ENCODE peak calls at places on chromosomes 12 and 14, in six cellular contexts. N, J, A, W, Y and V are unnamed samples. For H3K4me1, the result is how much of the 10 kb centered on the place peaks cover.

GRCh38 chr14:96264850-96265249 is 8.8 kb downstream of the BDKRB1 start:
- DNase-seq in N (no peak), J (no peak), A (no peak), W (no peak), Y (peak), V (peak)

GRCh38 chr12:68832504-68832867 is 24.5 kb downstream of the MDM2 start:
- DNase-seq in N (no peak), J (no peak), A (no peak), W (no peak), Y (no peak), V (no peak)

GRCh38 chr12:31952418-31952817 is 6.8 kb upstream of the RESF1 start:
- DNase-seq in N (no peak), J (no peak), A (no peak), W (no peak), Y (no peak), V (no peak)

GRCh38 chr12:131432532-131433260 is 278.2 kb upstream of the SFSWAP start:
- DNase-seq in N (no peak), J (no peak), A (no peak), W (no peak), Y (no peak), V (no peak)

GRCh38 chr12:17928708-17929366 is 161.2 kb downstream of the RERGL start:
- DNase-seq in N (peak), J (no peak), A (peak), W (no peak), Y (peak), V (no peak)

GRCh38 chr12:119780786-119781434 is 96.2 kb downstream of the CIT start:
- DNase-seq in N (peak), J (no peak), A (peak), W (peak), Y (peak), V (peak)

GRCh38 chr14:59055439-59056045 is 132.9 kb upstream of the DAAM1 start:
- DNase-seq in N (peak), J (no peak), A (peak), W (no peak), Y (peak), V (peak)

GRCh38 chr14:57057803-57058202 is 210.9 kb downstream of the EXOC5 start:
- DNase-seq in N (no peak), J (no peak), A (no peak), W (no peak), Y (no peak), V (peak)

DNA sequence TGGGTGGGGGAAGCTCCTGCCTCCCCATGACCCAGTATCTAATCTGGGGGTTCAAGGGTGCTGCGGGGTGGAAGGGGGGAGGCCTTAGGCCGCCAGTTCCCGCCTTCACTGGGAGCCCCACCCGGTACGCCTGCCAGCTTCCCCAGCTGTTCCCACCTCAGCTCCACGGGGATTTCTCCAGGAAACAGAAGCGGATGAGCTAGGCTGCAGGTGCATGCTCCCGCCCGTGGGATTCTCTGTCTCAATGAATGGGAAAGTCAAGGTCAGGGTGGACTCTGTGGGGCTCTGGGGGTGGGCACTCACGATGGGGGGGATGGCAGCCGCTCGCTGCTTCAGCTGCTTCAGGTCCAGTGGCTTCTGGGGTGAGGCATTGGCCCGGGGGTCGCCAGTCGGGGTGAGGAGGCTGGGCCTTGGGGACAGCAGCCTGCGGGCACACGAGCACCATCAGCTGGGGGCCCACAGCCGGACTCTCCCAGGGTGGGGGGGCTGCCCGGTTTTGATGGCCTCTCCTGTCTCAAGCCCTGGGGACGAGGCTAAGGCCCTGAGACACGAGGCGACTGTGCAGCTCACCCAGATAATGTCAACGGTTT is 68.6 kb downstream of the RFLNA start:
- DNase-seq in N (no peak), J (no peak), A (no peak), W (no peak), Y (no peak), V (no peak)
- H3K4me1 ChIP-seq in N (under half), J (half or more), A (under half), W (under half), Y (under half), V (under half)

DNA sequence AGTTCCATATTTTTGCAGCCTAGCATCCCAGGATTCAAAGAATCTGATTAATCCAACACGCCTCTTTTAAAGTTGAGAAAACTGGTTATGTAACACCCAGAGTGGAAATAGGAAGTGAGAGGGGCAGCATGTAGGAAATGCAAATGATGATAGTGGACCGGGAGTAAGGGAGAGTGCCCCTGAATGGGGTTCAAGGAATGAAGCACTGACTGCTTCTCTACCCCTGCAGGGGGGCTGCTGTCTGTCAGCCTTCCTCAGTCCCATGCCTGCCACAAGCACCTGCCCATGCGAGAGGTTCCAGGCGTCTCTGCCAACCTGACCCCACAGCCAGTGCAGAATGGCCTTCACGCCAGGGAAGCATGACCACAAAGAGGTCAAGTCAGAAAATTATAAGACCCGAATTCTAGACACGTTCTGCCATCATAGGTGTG is 126.5 kb upstream of the CCND2 start:
- DNase-seq in N (no peak), J (no peak), A (no peak), W (no peak), Y (no peak), V (no peak)
- H3K27ac ChIP-seq in N (no peak), J (no peak), A (no peak), W (no peak), Y (no peak), V (no peak)

DNA sequence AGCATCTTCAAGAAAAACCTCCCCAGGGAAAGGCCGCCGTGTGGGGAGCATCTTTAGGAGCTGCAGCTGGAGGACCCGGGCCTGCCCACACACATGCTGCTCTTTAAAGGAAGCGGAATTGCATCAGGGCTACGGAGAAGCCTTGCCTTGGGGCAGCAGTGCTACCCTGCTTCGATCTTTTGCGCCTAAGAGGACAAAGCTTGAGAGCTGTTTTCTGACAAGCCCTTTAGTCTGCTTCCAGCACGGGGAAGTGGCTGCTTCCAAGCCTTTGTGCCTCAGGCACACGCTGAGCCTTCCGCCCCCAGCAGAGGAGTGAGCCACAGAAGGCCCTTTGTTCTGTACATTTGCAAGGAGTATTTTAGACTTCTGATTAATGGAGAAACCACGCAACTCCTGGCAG is 31.5 kb downstream of the COA8 start:
- DNase-seq in N (no peak), J (peak), A (peak), W (no peak), Y (peak), V (no peak)
- H3K4me3 ChIP-seq in N (no peak), J (no peak), A (peak), W (no peak), Y (no peak), V (no peak)

DNA sequence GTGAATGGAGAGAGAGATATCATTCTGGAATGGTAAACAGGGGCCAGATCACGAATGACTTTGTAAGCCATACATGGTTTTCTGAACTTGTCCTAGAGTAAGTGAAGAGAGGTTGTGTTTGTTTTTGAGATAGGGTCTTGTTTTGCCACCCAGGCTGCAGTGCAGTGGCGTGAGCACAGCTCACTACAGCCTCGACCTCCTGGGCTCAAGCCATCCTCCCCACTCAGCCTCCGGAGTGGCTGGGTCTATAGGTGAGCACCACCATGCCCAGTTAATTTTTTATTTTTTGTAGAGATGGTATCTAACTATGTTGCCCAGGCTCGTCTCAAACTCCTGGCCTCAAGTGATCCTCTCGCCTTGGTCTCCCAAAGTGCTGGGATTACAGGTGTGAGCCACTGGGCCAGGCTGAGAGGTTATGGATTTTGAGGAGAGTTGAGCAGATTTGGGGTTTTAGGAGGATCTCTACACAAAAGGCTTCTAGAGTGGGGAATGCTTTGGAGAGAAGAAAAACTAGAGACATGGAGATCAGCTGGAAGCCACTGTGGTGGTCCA is 19.7 kb upstream of the GPRC5A start:
- DNase-seq in N (no peak), J (no peak), A (no peak), W (no peak), Y (no peak), V (no peak)
- H3K4me1 ChIP-seq in N (half or more), J (under half), A (under half), W (under half), Y (under half), V (under half)

DNA sequence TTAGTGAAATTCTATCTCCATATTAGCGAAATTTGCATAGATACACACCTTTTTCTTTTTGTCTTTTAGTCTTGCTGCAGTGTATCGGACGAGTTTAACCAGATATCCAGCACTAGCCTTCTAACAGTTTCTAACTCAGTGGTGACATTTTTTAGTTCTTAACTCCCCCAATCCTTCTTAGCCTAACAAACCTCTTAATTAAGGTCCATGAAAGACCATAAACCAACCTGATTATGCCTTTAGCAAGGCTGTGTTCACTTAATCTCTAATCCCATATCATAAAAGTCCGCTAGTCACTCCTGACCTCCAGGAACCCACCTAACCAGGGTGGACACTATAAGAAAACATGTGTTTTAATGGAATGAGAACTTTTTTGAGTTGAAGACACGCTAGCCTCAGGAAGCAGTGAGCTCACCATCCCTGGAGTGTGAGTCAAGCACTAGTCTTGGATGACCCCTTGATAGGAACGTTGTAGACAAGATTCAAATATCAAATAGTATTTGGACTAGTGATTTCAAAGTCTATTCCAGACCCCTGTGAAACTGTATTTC is 9.4 kb downstream of the CDKN1B start:
- DNase-seq in N (no peak), J (no peak), A (no peak), W (no peak), Y (peak), V (peak)
- H3K27ac ChIP-seq in N (peak), J (peak), A (peak), W (peak), Y (peak), V (peak)

GRCh38 chr12:51222461-51222860 is 4.6 kb upstream of the POU6F1 start:
- DNase-seq in N (no peak), J (no peak), A (no peak), W (no peak), Y (peak), V (no peak)
- H3K4me3 ChIP-seq in N (no peak), J (no peak), A (no peak), W (no peak), Y (no peak), V (no peak)

GRCh38 chr12:49661191-49661590 is 37.8 kb downstream of the PRPF40B start:
- DNase-seq in N (no peak), J (no peak), A (no peak), W (no peak), Y (no peak), V (no peak)

GRCh38 chr12:49665384-49665783 is 41.8 kb downstream of the FMNL3 start:
- DNase-seq in N (no peak), J (no peak), A (no peak), W (no peak), Y (no peak), V (no peak)

GRCh38 chr12:49664591-49665146 is 41.3 kb downstream of the PRPF40B start:
- DNase-seq in N (no peak), J (no peak), A (no peak), W (no peak), Y (no peak), V (no peak)

GRCh38 chr12:49664167-49664566 is 40.8 kb downstream of the PRPF40B start:
- DNase-seq in N (no peak), J (no peak), A (no peak), W (no peak), Y (no peak), V (no peak)

DNA sequence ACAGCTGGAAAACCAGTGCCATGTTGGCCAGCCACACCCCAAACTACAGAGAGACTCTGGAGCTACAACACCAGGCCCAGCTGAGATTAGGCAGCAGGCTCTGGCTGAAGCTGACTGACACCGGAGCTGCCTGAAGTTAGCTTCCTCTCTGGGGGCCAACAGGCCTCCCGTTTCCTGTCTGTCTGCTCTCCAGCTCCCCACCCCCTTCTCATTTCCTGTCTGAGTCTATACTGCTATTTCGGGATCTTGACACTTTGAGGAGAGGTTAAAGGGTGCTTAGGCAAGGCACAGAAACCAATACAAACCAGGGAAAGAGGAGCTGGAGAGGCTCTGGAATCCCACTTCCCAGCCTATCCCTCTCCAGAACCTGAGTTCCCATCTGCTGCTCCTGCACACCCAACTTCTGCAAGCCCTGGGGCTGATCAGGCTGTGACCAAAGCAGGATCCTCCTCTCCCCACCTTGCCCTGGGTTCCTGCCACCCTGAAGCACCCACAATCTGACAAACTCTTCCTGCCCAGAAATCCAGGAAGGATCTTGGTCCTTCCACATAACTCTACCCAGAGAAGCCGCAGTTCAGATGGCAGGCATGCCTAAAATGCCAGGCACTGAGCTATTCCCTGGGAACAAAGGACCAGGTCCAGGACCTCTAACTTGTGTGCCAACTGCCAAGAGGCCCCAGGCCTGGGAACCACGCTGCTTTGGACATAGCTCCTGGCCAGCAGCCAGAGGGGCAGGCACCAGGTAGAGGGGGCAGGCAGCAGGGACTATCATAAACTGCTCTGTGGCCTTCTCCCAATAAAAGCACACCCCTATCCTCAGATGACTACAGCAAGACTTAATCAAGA is 39.9 kb downstream of the PRPF40B start:
- DNase-seq in N (no peak), J (peak), A (peak), W (peak), Y (peak), V (peak)
- H3K4me1 ChIP-seq in N (under half), J (half or more), A (under half), W (under half), Y (under half), V (under half)

GRCh38 chr12:121562484-121562883 is 18.3 kb downstream of the KDM2B start:
- DNase-seq in N (no peak), J (no peak), A (no peak), W (no peak), Y (no peak), V (no peak)

GRCh38 chr12:121560392-121561021 is 20.3 kb downstream of the KDM2B start:
- DNase-seq in N (no peak), J (no peak), A (no peak), W (no peak), Y (no peak), V (no peak)
- H3K27ac ChIP-seq in N (no peak), J (no peak), A (no peak), W (no peak), Y (no peak), V (no peak)

GRCh38 chr12:76047742-76048141 is 16.2 kb upstream of the PHLDA1 start:
- DNase-seq in N (no peak), J (no peak), A (no peak), W (no peak), Y (no peak), V (no peak)
- H3K4me3 ChIP-seq in N (no peak), J (no peak), A (no peak), W (no peak), Y (no peak), V (no peak)

DNA sequence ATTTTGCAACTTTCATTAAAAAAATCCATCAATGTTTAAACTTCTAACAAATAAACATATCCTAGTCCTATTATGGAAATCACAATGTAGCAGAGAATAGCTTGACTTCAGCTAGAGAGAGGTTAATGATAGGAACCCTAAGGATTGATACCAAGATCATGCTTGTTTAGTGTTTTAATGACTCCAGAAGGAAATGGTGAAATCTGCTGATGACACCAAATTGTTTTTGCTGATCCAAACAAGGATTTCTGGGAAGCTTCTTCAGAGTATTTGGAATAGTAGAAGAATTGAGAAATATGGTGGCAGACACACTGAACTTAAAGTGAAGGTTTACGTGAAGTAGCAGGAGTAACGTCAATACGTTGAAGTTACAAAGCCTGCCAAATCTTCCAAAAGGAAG is 122.7 kb downstream of the RAD51B start:
- DNase-seq in N (no peak), J (no peak), A (no peak), W (no peak), Y (peak), V (no peak)
- H3K4me1 ChIP-seq in N (under half), J (under half), A (under half), W (under half), Y (under half), V (under half)